ENCODE peak calls at places on chromosomes 5 and 9, in seven cellular contexts. One of them, this sample, is unnamed.
A peak's percentile ranks its signal among the peaks of the same experiment; 100 is the strongest.

GRCh38 chr5:164345173-164345572 is 839.8 kb downstream of the MAT2B start:
- DNase-seq in HCT116: no peak
- DNase-seq in hepatocyte: no peak
- DNase-seq in PC-3: no peak
- DNase-seq in OCI-LY7: no peak
- DNase-seq in GM23248: peak; percentile 25
- DNase-seq in GM23338: no peak
- DNase-seq in this sample: no peak

GRCh38 chr9:86405926-86406325 is 51.7 kb upstream of the TUT7 start:
- DNase-seq in hepatocyte: peak; percentile 71
- DNase-seq in GM23338: peak; percentile 8
- DNase-seq in OCI-LY7: no peak
- DNase-seq in PC-3: peak; percentile 68
- DNase-seq in HCT116: peak; percentile 58
- DNase-seq in GM23248: peak; percentile 95
- DNase-seq in this sample: peak; percentile 75

GRCh38 chr9:69034071-69034470 is 1.5 kb upstream of the FXN start:
- DNase-seq in GM23338: no peak
- DNase-seq in PC-3: no peak
- DNase-seq in hepatocyte: no peak
- DNase-seq in OCI-LY7: no peak
- DNase-seq in HCT116: no peak
- DNase-seq in GM23248: no peak
- DNase-seq in this sample: peak; percentile 74

GRCh38 chr5:134115806-134116175 is 1.3 kb downstream of the TCF7 start:
- DNase-seq in GM23248: no peak
- DNase-seq in GM23338: no peak
- DNase-seq in HCT116: no peak
- DNase-seq in PC-3: no peak
- DNase-seq in OCI-LY7: no peak
- DNase-seq in hepatocyte: peak; percentile 33
- DNase-seq in this sample: no peak

GRCh38 chr5:965604-966344 is 42.8 kb upstream of the NKD2 start:
- DNase-seq in GM23338: no peak
- DNase-seq in OCI-LY7: no peak
- DNase-seq in PC-3: no peak
- DNase-seq in hepatocyte: no peak
- DNase-seq in HCT116: no peak
- DNase-seq in GM23248: no peak
- DNase-seq in this sample: no peak

GRCh38 chr5:120464627-120465280 is 654 bp downstream of the PRR16 start:
- DNase-seq in OCI-LY7: no peak
- DNase-seq in GM23338: peak; percentile 51
- DNase-seq in PC-3: peak; percentile 25
- DNase-seq in GM23248: peak; percentile 80
- DNase-seq in HCT116: no peak
- DNase-seq in hepatocyte: peak; percentile 52
- DNase-seq in this sample: no peak

GRCh38 chr5:16580382-16580781 is 36.4 kb downstream of the RETREG1 start:
- DNase-seq in PC-3: no peak
- DNase-seq in hepatocyte: no peak
- DNase-seq in GM23248: no peak
- DNase-seq in HCT116: no peak
- DNase-seq in GM23338: no peak
- DNase-seq in OCI-LY7: no peak
- DNase-seq in this sample: no peak

GRCh38 chr9:6078382-6079105 is 63.1 kb upstream of the RANBP6 start:
- DNase-seq in GM23338: peak; percentile 30
- DNase-seq in OCI-LY7: no peak
- DNase-seq in PC-3: no peak
- DNase-seq in hepatocyte: no peak
- DNase-seq in GM23248: no peak
- DNase-seq in HCT116: no peak
- DNase-seq in this sample: no peak

GRCh38 chr5:43227655-43228054 is 35.6 kb downstream of the NIM1K start:
- DNase-seq in GM23248: peak; percentile 82
- DNase-seq in OCI-LY7: peak; percentile 20
- DNase-seq in HCT116: peak; percentile 47
- DNase-seq in GM23338: peak; percentile 62
- DNase-seq in hepatocyte: peak; percentile 37
- DNase-seq in PC-3: peak; percentile 84
- DNase-seq in this sample: peak; percentile 19

GRCh38 chr9:8780386-8780785 is 980.8 kb upstream of the DMAC1 start:
- DNase-seq in GM23338: no peak
- DNase-seq in HCT116: no peak
- DNase-seq in PC-3: no peak
- DNase-seq in hepatocyte: no peak
- DNase-seq in OCI-LY7: no peak
- DNase-seq in GM23248: no peak
- DNase-seq in this sample: no peak

GRCh38 chr9:27421567-27421966 is 102.5 kb upstream of the IFNK start:
- DNase-seq in PC-3: no peak
- DNase-seq in GM23248: no peak
- DNase-seq in HCT116: no peak
- DNase-seq in OCI-LY7: no peak
- DNase-seq in hepatocyte: no peak
- DNase-seq in GM23338: peak; percentile 48
- DNase-seq in this sample: no peak

GRCh38 chr5:54160329-54160728 is 150.0 kb downstream of the ARL15 start:
- DNase-seq in OCI-LY7: no peak
- DNase-seq in GM23338: no peak
- DNase-seq in GM23248: no peak
- DNase-seq in HCT116: no peak
- DNase-seq in hepatocyte: no peak
- DNase-seq in PC-3: no peak
- DNase-seq in this sample: no peak

GRCh38 chr5:66929281-66929680 is 267.3 kb downstream of the CD180 start:
- DNase-seq in PC-3: no peak
- DNase-seq in GM23248: no peak
- DNase-seq in OCI-LY7: no peak
- DNase-seq in hepatocyte: no peak
- DNase-seq in HCT116: no peak
- DNase-seq in GM23338: no peak
- DNase-seq in this sample: no peak

GRCh38 chr5:66932446-66932845 is 264.2 kb downstream of the CD180 start:
- DNase-seq in GM23248: peak; percentile 8
- DNase-seq in OCI-LY7: no peak
- DNase-seq in hepatocyte: no peak
- DNase-seq in HCT116: no peak
- DNase-seq in GM23338: no peak
- DNase-seq in PC-3: no peak
- DNase-seq in this sample: no peak

GRCh38 chr5:66927140-66927539 is 269.5 kb downstream of the CD180 start:
- DNase-seq in hepatocyte: no peak
- DNase-seq in PC-3: no peak
- DNase-seq in HCT116: no peak
- DNase-seq in OCI-LY7: no peak
- DNase-seq in GM23248: no peak
- DNase-seq in GM23338: no peak
- DNase-seq in this sample: no peak

GRCh38 chr5:66931651-66932050 is 264.9 kb downstream of the CD180 start:
- DNase-seq in OCI-LY7: no peak
- DNase-seq in GM23248: no peak
- DNase-seq in GM23338: no peak
- DNase-seq in PC-3: no peak
- DNase-seq in hepatocyte: no peak
- DNase-seq in HCT116: no peak
- DNase-seq in this sample: no peak

DNA sequence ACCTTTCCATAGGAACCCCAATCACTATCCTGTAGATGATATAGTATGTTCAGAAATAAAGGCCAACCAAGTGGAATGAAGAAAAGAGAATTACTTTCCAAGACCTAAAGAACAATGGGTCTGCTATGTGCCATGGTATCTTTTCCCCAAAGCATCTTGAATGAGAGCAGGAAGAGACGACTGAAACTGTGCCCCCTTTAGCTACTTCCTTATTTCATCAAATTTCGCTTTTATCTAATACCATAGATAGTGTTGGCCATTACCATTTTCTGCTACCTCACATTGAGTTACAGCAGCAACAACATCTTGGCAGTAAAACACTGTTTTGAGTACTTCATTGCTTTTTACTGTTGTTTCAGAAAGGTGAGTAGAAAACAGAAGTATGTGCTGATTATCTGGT is 266.6 kb downstream of the CD180 start:
- DNase-seq in OCI-LY7: peak; percentile 30
- DNase-seq in GM23248: no peak
- DNase-seq in PC-3: no peak
- DNase-seq in GM23338: no peak
- DNase-seq in HCT116: no peak
- DNase-seq in hepatocyte: no peak
- DNase-seq in this sample: no peak
- H3K4me3 ChIP-seq in OCI-LY7: no peak overlapping the region
- H3K4me3 ChIP-seq in GM23248: no peak overlapping the region
- H3K4me3 ChIP-seq in PC-3: no peak overlapping the region
- H3K4me3 ChIP-seq in GM23338: no peak overlapping the region
- H3K4me3 ChIP-seq in HCT116: no peak overlapping the region
- H3K4me3 ChIP-seq in hepatocyte: no peak overlapping the region
- H3K4me3 ChIP-seq in this sample: no peak overlapping the region

GRCh38 chr5:66595877-66596790 is at the start of gene MAST4:
- DNase-seq in OCI-LY7: peak; percentile 83
- DNase-seq in GM23248: peak; percentile 90
- DNase-seq in GM23338: peak; percentile 95
- DNase-seq in HCT116: peak; percentile 16
- DNase-seq in hepatocyte: peak; percentile 91
- DNase-seq in PC-3: peak; percentile 52
- DNase-seq in this sample: peak; percentile 78

GRCh38 chr5:66602621-66603020 is 6.4 kb downstream of the MAST4 start:
- DNase-seq in hepatocyte: no peak
- DNase-seq in PC-3: no peak
- DNase-seq in GM23338: no peak
- DNase-seq in GM23248: peak; percentile 16
- DNase-seq in OCI-LY7: no peak
- DNase-seq in HCT116: no peak
- DNase-seq in this sample: no peak

GRCh38 chr5:66596791-66597757 is 881 bp downstream of the MAST4 start:
- DNase-seq in GM23248: peak; percentile 72
- DNase-seq in OCI-LY7: peak; percentile 14
- DNase-seq in hepatocyte: peak; percentile 44
- DNase-seq in PC-3: no peak
- DNase-seq in HCT116: no peak
- DNase-seq in GM23338: peak; percentile 53
- DNase-seq in this sample: no peak
- H3K27ac ChIP-seq in GM23248: no peak overlapping the region
- H3K27ac ChIP-seq in OCI-LY7: no peak overlapping the region
- H3K27ac ChIP-seq in hepatocyte: no peak overlapping the region
- H3K27ac ChIP-seq in PC-3: no peak overlapping the region
- H3K27ac ChIP-seq in HCT116: no peak overlapping the region
- H3K27ac ChIP-seq in GM23338: no peak overlapping the region
- H3K27ac ChIP-seq in this sample: no peak overlapping the region

GRCh38 chr9:74036549-74037231 is 460.4 kb upstream of the RORB start:
- DNase-seq in hepatocyte: no peak
- DNase-seq in HCT116: no peak
- DNase-seq in PC-3: no peak
- DNase-seq in OCI-LY7: no peak
- DNase-seq in GM23338: no peak
- DNase-seq in GM23248: no peak
- DNase-seq in this sample: no peak
- H3K9me2 ChIP-seq in hepatocyte: no peaks in the 10 kb centered on the region
- H3K9me2 ChIP-seq in HCT116: no peaks in the 10 kb centered on the region
- H3K9me2 ChIP-seq in PC-3: no peaks in the 10 kb centered on the region
- H3K9me2 ChIP-seq in OCI-LY7: no peaks in the 10 kb centered on the region
- H3K9me2 ChIP-seq in GM23338: no peaks in the 10 kb centered on the region
- H3K9me2 ChIP-seq in GM23248: no peaks in the 10 kb centered on the region
- H3K9me2 ChIP-seq in this sample: no peaks in the 10 kb centered on the region

GRCh38 chr5:159097461-159098284 is 2.0 kb downstream of the EBF1 start:
- DNase-seq in GM23338: peak; percentile 47
- DNase-seq in PC-3: no peak
- DNase-seq in HCT116: no peak
- DNase-seq in hepatocyte: no peak
- DNase-seq in GM23248: peak; percentile 75
- DNase-seq in OCI-LY7: peak; percentile 68
- DNase-seq in this sample: no peak

GRCh38 chr5:159095882-159096554 is 3.7 kb downstream of the EBF1 start:
- DNase-seq in GM23338: peak; percentile 52
- DNase-seq in PC-3: no peak
- DNase-seq in OCI-LY7: no peak
- DNase-seq in hepatocyte: no peak
- DNase-seq in HCT116: no peak
- DNase-seq in GM23248: no peak
- DNase-seq in this sample: no peak

GRCh38 chr5:159095218-159095617 is 4.5 kb downstream of the EBF1 start:
- DNase-seq in GM23338: peak; percentile 68
- DNase-seq in OCI-LY7: no peak
- DNase-seq in hepatocyte: no peak
- DNase-seq in PC-3: no peak
- DNase-seq in HCT116: no peak
- DNase-seq in GM23248: no peak
- DNase-seq in this sample: no peak

GRCh38 chr5:159098285-159099048 is 1.2 kb downstream of the EBF1 start:
- DNase-seq in HCT116: no peak
- DNase-seq in GM23338: no peak
- DNase-seq in PC-3: no peak
- DNase-seq in OCI-LY7: peak; percentile 24
- DNase-seq in hepatocyte: no peak
- DNase-seq in GM23248: peak; percentile 38
- DNase-seq in this sample: no peak

GRCh38 chr5:159096555-159097460 is 2.9 kb downstream of the EBF1 start:
- DNase-seq in hepatocyte: no peak
- DNase-seq in HCT116: no peak
- DNase-seq in GM23338: peak; percentile 68
- DNase-seq in GM23248: no peak
- DNase-seq in PC-3: no peak
- DNase-seq in OCI-LY7: peak; percentile 15
- DNase-seq in this sample: no peak
- H3K4me3 ChIP-seq in hepatocyte: peak overlapping the region; percentile 76
- H3K4me3 ChIP-seq in HCT116: no peak overlapping the region
- H3K4me3 ChIP-seq in GM23338: peak overlapping the region; percentile 47
- H3K4me3 ChIP-seq in GM23248: peak overlapping the region; percentile 99
- H3K4me3 ChIP-seq in PC-3: no peak overlapping the region
- H3K4me3 ChIP-seq in OCI-LY7: peak overlapping the region; percentile 94
- H3K4me3 ChIP-seq in this sample: no peak overlapping the region

GRCh38 chr9:15293084-15293483 is 13.9 kb downstream of the TTC39B start:
- DNase-seq in OCI-LY7: no peak
- DNase-seq in GM23338: no peak
- DNase-seq in HCT116: no peak
- DNase-seq in hepatocyte: no peak
- DNase-seq in GM23248: no peak
- DNase-seq in PC-3: no peak
- DNase-seq in this sample: no peak
- H3K27ac ChIP-seq in OCI-LY7: no peak overlapping the region
- H3K27ac ChIP-seq in GM23338: no peak overlapping the region
- H3K27ac ChIP-seq in HCT116: no peak overlapping the region
- H3K27ac ChIP-seq in hepatocyte: no peak overlapping the region
- H3K27ac ChIP-seq in GM23248: peak overlapping the region; percentile 93
- H3K27ac ChIP-seq in PC-3: no peak overlapping the region
- H3K27ac ChIP-seq in this sample: no peak overlapping the region

DNA sequence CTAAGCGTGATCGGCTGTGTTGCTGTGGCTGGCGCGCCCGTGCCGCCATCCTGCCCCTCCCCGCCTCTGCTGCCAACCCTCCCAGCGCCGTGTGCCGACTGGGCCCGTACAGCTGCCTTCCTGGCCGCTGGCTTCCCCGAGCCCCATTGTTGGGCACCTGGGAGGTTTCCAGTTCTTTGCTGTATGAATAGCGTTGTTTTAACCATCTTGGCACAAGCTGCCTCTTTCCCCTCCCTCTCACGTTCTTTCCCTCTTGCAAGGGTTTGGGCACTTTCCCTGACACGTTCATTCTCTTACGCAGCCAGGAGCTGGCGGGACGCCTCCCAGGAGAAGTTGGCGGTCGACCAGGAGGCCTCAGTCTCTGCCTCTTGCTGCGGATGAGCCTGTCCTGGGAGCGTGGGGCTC is 43.1 kb upstream of the RXRA start:
- DNase-seq in HCT116: no peak
- DNase-seq in GM23338: no peak
- DNase-seq in PC-3: peak; percentile 16
- DNase-seq in GM23248: peak; percentile 86
- DNase-seq in OCI-LY7: no peak
- DNase-seq in hepatocyte: peak; percentile 71
- DNase-seq in this sample: no peak
- H3K9me2 ChIP-seq in HCT116: no peaks in the 10 kb centered on the region
- H3K9me2 ChIP-seq in GM23338: no peaks in the 10 kb centered on the region
- H3K9me2 ChIP-seq in PC-3: no peaks in the 10 kb centered on the region
- H3K9me2 ChIP-seq in GM23248: no peaks in the 10 kb centered on the region
- H3K9me2 ChIP-seq in OCI-LY7: no peaks in the 10 kb centered on the region
- H3K9me2 ChIP-seq in hepatocyte: no peaks in the 10 kb centered on the region
- H3K9me2 ChIP-seq in this sample: no peaks in the 10 kb centered on the region